ENCODE peak calls at places on chromosome 11, in seven cellular contexts. G, M, K, O, P, V and A are unnamed samples. For H3K4me1, the result is how much of the 10 kb centered on the place peaks cover.

GRCh38 chr11:45022294-45023064 is 71.8 kb upstream of the TP53I11 start:
- DNase-seq in K (no peak), M (peak), P (no peak), O (peak), V (no peak), G (no peak), A (peak)

GRCh38 chr11:81792416-81792815 is 941.2 kb downstream of the FAM181B start:
- DNase-seq in M (no peak), O (no peak), V (no peak), P (no peak), K (no peak), G (no peak), A (no peak)

GRCh38 chr11:127006311-127006710 is 5.7 kb upstream of the KIRREL3 start:
- DNase-seq in P (no peak), O (no peak), M (no peak), V (no peak), K (no peak), G (no peak), A (no peak)

GRCh38 chr11:31050061-31050790 is 319.3 kb downstream of the DCDC1 start:
- DNase-seq in G (no peak), O (no peak), P (no peak), K (no peak), V (no peak), M (no peak), A (peak)

GRCh38 chr11:98300777-98301176 is 720.0 kb upstream of the CNTN5 start:
- DNase-seq in M (no peak), V (no peak), G (no peak), O (no peak), K (no peak), P (no peak), A (peak)

GRCh38 chr11:15770798-15771414 is 585.4 kb downstream of the SOX6 start:
- DNase-seq in M (no peak), G (peak), P (peak), V (peak), K (no peak), O (peak), A (peak)

GRCh38 chr11:118012083-118012669 is 26.0 kb downstream of the IL10RA start:
- DNase-seq in P (no peak), V (no peak), M (peak), G (no peak), K (no peak), O (no peak), A (no peak)

GRCh38 chr11:114163830-114164401 is 104.4 kb downstream of the ZBTB16 start:
- DNase-seq in G (peak), V (no peak), K (no peak), M (peak), P (no peak), O (no peak), A (peak)

GRCh38 chr11:82832983-82833382 is 67.2 kb downstream of the PRCP start:
- DNase-seq in M (no peak), V (no peak), G (no peak), K (no peak), O (no peak), P (no peak), A (no peak)

GRCh38 chr11:69746140-69746539 is 29.0 kb downstream of the FGF4 start:
- DNase-seq in V (no peak), M (no peak), K (no peak), G (no peak), O (no peak), P (no peak), A (no peak)

DNA sequence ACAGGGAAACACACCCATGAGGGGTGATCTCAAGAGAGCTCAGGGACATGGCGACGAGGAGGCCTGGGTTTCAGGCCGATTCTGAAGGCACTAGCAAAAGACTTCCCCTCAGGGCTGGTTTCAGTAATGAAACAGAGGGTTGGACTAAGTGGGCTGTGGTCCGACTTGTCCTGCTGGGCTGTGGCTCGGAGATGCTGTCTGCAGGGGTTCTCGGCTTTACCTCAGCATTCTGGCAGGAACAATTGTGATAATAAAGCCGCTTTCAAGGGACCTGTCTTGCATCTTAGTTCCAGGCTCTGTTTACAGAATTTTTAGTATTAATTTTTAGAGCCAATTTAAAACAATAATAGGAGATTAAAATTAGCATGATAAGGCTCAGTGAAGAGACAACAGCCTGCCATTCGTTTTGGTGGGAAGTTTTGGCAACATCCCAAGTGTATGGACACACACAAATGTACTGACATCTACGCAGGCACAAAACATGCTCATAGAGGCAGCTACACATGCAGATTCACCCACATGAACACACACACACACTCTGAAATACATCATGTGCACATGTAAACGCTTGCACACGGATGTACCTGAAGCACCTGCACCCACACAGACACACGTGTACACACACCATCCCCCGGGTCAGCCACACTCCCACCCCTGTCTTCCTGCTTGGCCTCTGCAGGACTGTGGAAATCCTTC is 2.1 kb upstream of the B3GAT1 start:
- DNase-seq in O (no peak), G (no peak), P (no peak), V (no peak), K (no peak), M (no peak), A (no peak)
- H3K27ac ChIP-seq in O (no peak), G (no peak), P (no peak), V (no peak), K (no peak), M (no peak), A (no peak)

GRCh38 chr11:111428113-111428876 is 49.2 kb upstream of the POU2AF1 start:
- DNase-seq in M (no peak), K (no peak), P (no peak), V (no peak), O (no peak), G (no peak), A (no peak)
- H3K4me1 ChIP-seq in M (under half), K (under half), P (under half), V (under half), O (under half), G (under half), A (under half)

GRCh38 chr11:85724750-85725465 is 38.9 kb upstream of the CCDC89 start:
- DNase-seq in V (no peak), K (no peak), O (no peak), M (no peak), G (no peak), P (no peak), A (no peak)
- H3K27ac ChIP-seq in V (peak), K (no peak), O (no peak), M (no peak), G (no peak), P (no peak), A (no peak)

GRCh38 chr11:3902441-3902840 is 47.0 kb downstream of the STIM1 start:
- DNase-seq in P (no peak), O (no peak), K (no peak), V (no peak), G (no peak), M (no peak), A (no peak)
- H3K4me1 ChIP-seq in P (under half), O (under half), K (under half), V (half or more), G (under half), M (under half), A (under half)